ENCODE peak calls at places on chromosomes 4 and X, in nine cellular contexts. G is AG10803; N is tibial nerve; W is fibroblast of mammary gland; A is fibroblast of pulmonary artery; E is lower lobe of right lung; K is fibroblast of the aortic adventitia; P is neural crest cell; Q is CD4-positive, alpha-beta T cell. O is an unnamed sample.

GRCh38 chr4:119038465-119038864 is 97.2 kb upstream of the MYOZ2 start:
- DNase-seq in N (no peak), W (peak), A (no peak), P (no peak), E (no peak), G (peak), Q (no peak), K (peak), O (no peak)

GRCh38 chr4:55553442-55553841 is 6.7 kb upstream of the CLOCK start:
- DNase-seq in P (no peak), G (peak), E (no peak), W (peak), N (peak), Q (no peak), K (peak), A (peak), O (peak)

GRCh38 chrX:68824565-68825125 is 4.2 kb upstream of the EFNB1 start:
- DNase-seq in E (no peak), Q (no peak), N (no peak), A (no peak), W (no peak), G (no peak), P (no peak), K (no peak), O (no peak)

GRCh38 chr4:82380344-82380743 is 6.6 kb upstream of the HNRNPD start:
- DNase-seq in W (no peak), K (no peak), G (no peak), N (no peak), P (no peak), A (no peak), Q (no peak), E (no peak), O (no peak)

GRCh38 chr4:64784125-64784524 is 374.9 kb upstream of the TECRL start:
- DNase-seq in A (peak), Q (no peak), K (peak), G (peak), N (no peak), E (no peak), P (no peak), W (peak), O (no peak)

GRCh38 chrX:148929686-148930085 is 429.3 kb downstream of the AFF2 start:
- DNase-seq in K (peak), Q (no peak), W (peak), A (peak), P (no peak), N (no peak), E (no peak), G (peak), O (no peak)

GRCh38 chr4:52111995-52112394 is 60.9 kb downstream of the SPATA18 start:
- DNase-seq in W (peak), A (no peak), P (no peak), N (no peak), K (no peak), Q (no peak), G (peak), E (no peak), O (no peak)

GRCh38 chr4:102819588-102820365 is 7.6 kb downstream of the UBE2D3 start:
- DNase-seq in E (no peak), N (no peak), W (peak), P (no peak), G (no peak), A (no peak), Q (peak), K (no peak), O (no peak)

GRCh38 chr4:153293675-153294057 is 50.8 kb upstream of the MND1 start:
- DNase-seq in Q (no peak), W (no peak), G (no peak), K (no peak), E (no peak), P (no peak), A (no peak), N (no peak), O (no peak)

GRCh38 chr4:75598390-75598789 is 31.9 kb downstream of the CDKL2 start:
- DNase-seq in P (no peak), W (peak), A (peak), N (no peak), Q (no peak), E (no peak), G (peak), K (peak), O (peak)

GRCh38 chr4:1722551-1723071 is 1.3 kb downstream of the TACC3 start:
- DNase-seq in K (no peak), G (no peak), W (no peak), Q (no peak), A (no peak), P (no peak), N (no peak), E (peak), O (no peak)
- TF ChIP-seq CTCF in K (no peak), G (no peak), W (no peak), Q (no peak), A (no peak), P (no peak), N (no peak), E (no peak), O (no peak)

GRCh38 chr4:72909461-72909860 is 160.1 kb downstream of the COX18 start:
- DNase-seq in N (peak), K (peak), A (no peak), E (no peak), W (no peak), Q (no peak), P (no peak), G (peak), O (no peak)
- TF ChIP-seq CTCF in N (no peak), K (peak), A (peak), E (peak), W (no peak), Q (no peak), P (peak), G (peak), O (peak)

GRCh38 chr4:5112333-5112732 is 61.1 kb downstream of the STK32B start:
- DNase-seq in P (no peak), G (no peak), E (no peak), A (no peak), K (no peak), Q (no peak), N (no peak), W (no peak), O (no peak)

GRCh38 chr4:5114911-5115310 is 63.6 kb downstream of the STK32B start:
- DNase-seq in E (no peak), W (no peak), N (no peak), A (no peak), Q (no peak), P (no peak), G (peak), K (no peak), O (no peak)

DNA sequence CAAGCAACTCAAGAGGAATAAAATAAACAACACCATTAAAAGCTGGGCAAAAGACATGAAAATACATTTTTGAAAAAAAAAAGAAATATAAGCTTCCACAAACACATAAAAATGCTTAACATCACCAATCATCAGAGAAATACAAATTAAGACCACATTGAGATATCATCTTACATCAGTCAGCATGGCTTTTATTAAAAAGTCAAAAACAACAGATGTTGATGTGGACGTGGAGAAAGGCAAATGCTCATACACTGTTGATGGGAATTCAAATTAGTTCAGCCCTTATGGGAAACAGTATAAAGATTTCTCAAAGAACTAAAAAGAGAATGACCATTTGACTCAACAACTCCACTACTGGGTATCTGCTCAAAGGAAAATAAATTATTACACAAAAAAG is 59.6 kb downstream of the STK32B start:
- DNase-seq in G (peak), Q (no peak), N (no peak), P (no peak), E (no peak), W (no peak), K (no peak), A (no peak), O (no peak)
- TF ChIP-seq CTCF in G (no peak), Q (no peak), N (no peak), P (no peak), E (no peak), W (no peak), K (no peak), A (no peak), O (no peak)

GRCh38 chr4:111605111-111605510 is 540.1 kb upstream of the FAM241A start:
- DNase-seq in K (no peak), W (no peak), Q (no peak), A (no peak), E (no peak), N (no peak), G (no peak), P (no peak), O (no peak)

GRCh38 chr4:111601671-111602070 is 543.6 kb upstream of the FAM241A start:
- DNase-seq in W (peak), Q (no peak), A (no peak), N (no peak), P (no peak), K (no peak), G (no peak), E (no peak), O (no peak)

DNA sequence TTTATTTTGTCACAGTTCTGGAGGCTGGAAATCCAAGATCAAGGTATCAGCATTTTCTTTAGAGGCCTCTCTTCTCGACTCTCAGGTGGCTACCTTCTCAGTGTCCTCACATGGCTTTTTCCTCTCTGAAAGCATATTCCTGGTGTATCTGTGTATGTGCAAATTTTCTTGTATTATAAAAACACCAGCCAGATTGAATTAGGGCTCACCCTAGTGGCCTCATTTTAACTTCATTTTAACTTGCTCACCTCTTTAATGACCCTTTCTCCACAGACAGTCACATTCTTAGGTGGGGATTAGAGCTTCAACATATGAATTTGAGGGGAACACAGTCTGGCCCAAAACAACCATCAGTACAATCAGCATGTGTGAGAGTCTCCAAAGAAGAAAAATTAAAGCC is 542.4 kb upstream of the FAM241A start:
- DNase-seq in Q (no peak), W (peak), N (no peak), K (peak), P (no peak), E (no peak), G (peak), A (peak), O (no peak)
- TF ChIP-seq CTCF in Q (no peak), W (peak), N (no peak), K (peak), P (no peak), E (no peak), G (peak), A (peak), O (no peak)

GRCh38 chr4:16521156-16521915 is 295.1 kb upstream of the TAPT1 start:
- DNase-seq in W (no peak), P (no peak), Q (no peak), N (no peak), G (no peak), K (no peak), A (no peak), E (no peak), O (no peak)

GRCh38 chr4:16513876-16514275 is 287.6 kb upstream of the TAPT1 start:
- DNase-seq in P (no peak), W (no peak), G (no peak), Q (no peak), A (no peak), E (no peak), K (no peak), N (no peak), O (no peak)

DNA sequence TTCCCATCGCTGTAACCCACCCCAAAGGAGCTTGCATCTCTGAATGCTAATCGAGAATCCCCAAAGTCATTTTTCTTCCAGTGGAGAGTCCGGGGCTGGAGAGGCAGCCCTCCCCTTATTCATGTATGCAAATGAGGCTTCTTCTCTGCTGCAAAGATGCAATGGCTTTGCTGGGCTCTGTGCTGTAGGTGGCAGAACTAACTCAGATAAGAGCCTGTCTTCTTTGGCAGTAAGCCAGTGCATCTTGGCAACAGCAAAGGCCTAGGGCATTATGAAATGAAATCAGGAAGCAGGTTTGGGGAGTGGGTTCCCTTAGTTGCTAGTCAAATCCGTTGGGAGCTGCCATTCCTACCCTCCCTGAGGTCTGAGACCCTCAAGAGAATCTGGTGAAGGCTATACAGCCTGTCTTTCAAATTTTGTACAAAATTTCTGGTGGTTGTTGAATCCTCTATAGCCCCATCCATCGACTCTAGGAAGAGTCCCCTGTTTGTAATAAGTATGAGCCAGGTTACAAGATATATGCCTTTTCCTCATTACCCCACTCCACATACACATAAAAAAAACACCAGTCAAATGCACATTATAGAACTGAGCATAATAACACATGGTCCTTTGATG is 290.6 kb upstream of the TAPT1 start:
- DNase-seq in G (peak), Q (no peak), A (peak), K (peak), W (peak), N (peak), P (no peak), E (no peak), O (peak)
- TF ChIP-seq CTCF in G (peak), Q (no peak), A (peak), K (peak), W (peak), N (peak), P (peak), E (peak), O (no peak)

O was measured in GM12865.